ENCODE peak calls at places on chromosome 15, in nine cellular contexts. F, B, I, M, A, Q, R, K and H are unnamed samples.

GRCh38 chr15:75112278-75112847 is 89.0 kb downstream of the PPCDC start:
- DNase-seq in F (no peak), B (no peak), I (no peak), M (no peak), A (no peak), Q (no peak), R (no peak), K (no peak), H (no peak)

GRCh38 chr15:45795487-45796069 is 160.7 kb downstream of the SQOR start:
- DNase-seq in F (peak; percentile 65), B (no peak), I (peak; percentile 50), M (no peak), A (no peak), Q (no peak), R (no peak), K (no peak), H (no peak)

GRCh38 chr15:42490246-42490742 is 647 bp downstream of the ZNF106 start:
- DNase-seq in F (peak; percentile 31), B (no peak), I (no peak), M (no peak), A (no peak), Q (no peak), R (no peak), K (no peak), H (no peak)

GRCh38 chr15:65008989-65009388 is 19.3 kb upstream of the SPG21 start:
- DNase-seq in F (peak; percentile 21), B (no peak), I (no peak), M (no peak), A (no peak), Q (no peak), R (no peak), K (no peak), H (no peak)

GRCh38 chr15:101615414-101615985 is 36.7 kb downstream of the TM2D3 start:
- DNase-seq in F (no peak), B (no peak), I (no peak), M (no peak), A (no peak), Q (peak; percentile 45), R (no peak), K (no peak), H (no peak)

GRCh38 chr15:88630798-88631463 is 7.9 kb upstream of the ISG20 start:
- DNase-seq in F (no peak), B (no peak), I (no peak), M (no peak), A (no peak), Q (no peak), R (no peak), K (no peak), H (no peak)

GRCh38 chr15:45265506-45265905 is 13.5 kb downstream of the SLC28A2 start:
- DNase-seq in F (no peak), B (no peak), I (no peak), M (no peak), A (no peak), Q (no peak), R (no peak), K (no peak), H (no peak)

GRCh38 chr15:44102675-44103254 is 92.3 kb downstream of the FRMD5 start:
- DNase-seq in F (no peak), B (no peak), I (peak; percentile 82), M (no peak), A (no peak), Q (no peak), R (peak; percentile 13), K (peak; percentile 10), H (no peak)

GRCh38 chr15:85501574-85501973 is 121.2 kb downstream of the AKAP13 start:
- DNase-seq in F (no peak), B (no peak), I (no peak), M (no peak), A (no peak), Q (no peak), R (no peak), K (no peak), H (no peak)

GRCh38 chr15:25677719-25678497 is 185.2 kb downstream of the ATP10A start:
- DNase-seq in F (no peak), B (no peak), I (no peak), M (no peak), A (no peak), Q (no peak), R (no peak), K (no peak), H (no peak)

GRCh38 chr15:70556376-70556775 is 207.0 kb downstream of the UACA start:
- DNase-seq in F (no peak), B (no peak), I (peak; percentile 27), M (no peak), A (no peak), Q (no peak), R (no peak), K (no peak), H (no peak)

GRCh38 chr15:79644091-79644490 is 212.0 kb downstream of the MINAR1 start:
- DNase-seq in F (no peak), B (no peak), I (peak; percentile 58), M (no peak), A (no peak), Q (no peak), R (peak; percentile 27), K (no peak), H (no peak)

GRCh38 chr15:85769182-85769900 is 25.4 kb downstream of the KLHL25 start:
- DNase-seq in F (no peak), B (no peak), I (peak; percentile 45), M (no peak), A (no peak), Q (no peak), R (no peak), K (no peak), H (no peak)

GRCh38 chr15:67117356-67117755 is 52.0 kb downstream of the SMAD3 start:
- DNase-seq in F (no peak), B (no peak), I (no peak), M (no peak), A (no peak), Q (no peak), R (no peak), K (peak; percentile 60), H (no peak)

GRCh38 chr15:93278006-93278405 is 189.0 kb upstream of the RGMA start:
- DNase-seq in F (no peak), B (no peak), I (peak; percentile 31), M (no peak), A (no peak), Q (no peak), R (no peak), K (no peak), H (no peak)
- H3K9me3 ChIP-seq in F (no peaks in the 10 kb centered on the region), B (no peaks in the 10 kb centered on the region), I (no peaks in the 10 kb centered on the region), M (no peaks in the 10 kb centered on the region), A (no peaks in the 10 kb centered on the region), Q (peaks cover 7% of the 10 kb centered on the region), R (no peaks in the 10 kb centered on the region), K (peaks cover 9% of the 10 kb centered on the region), H (no peaks in the 10 kb centered on the region)

GRCh38 chr15:27183182-27183581 is 212.2 kb downstream of the GABRG3 start:
- DNase-seq in F (no peak), B (no peak), I (no peak), M (no peak), A (no peak), Q (no peak), R (no peak), K (no peak), H (no peak)
- H3K9me3 ChIP-seq in F (no peaks in the 10 kb centered on the region), B (no peaks in the 10 kb centered on the region), I (peaks cover 4% of the 10 kb centered on the region), M (no peaks in the 10 kb centered on the region), A (no peaks in the 10 kb centered on the region), Q (peaks cover 25% of the 10 kb centered on the region), R (peaks cover 20% of the 10 kb centered on the region), K (peaks cover 6% of the 10 kb centered on the region), H (no peaks in the 10 kb centered on the region)

GRCh38 chr15:50046868-50047267 is 72.2 kb downstream of the ATP8B4 start:
- DNase-seq in F (no peak), B (no peak), I (no peak), M (no peak), A (no peak), Q (no peak), R (no peak), K (no peak), H (no peak)
- H3K9me3 ChIP-seq in F (peaks cover 14% of the 10 kb centered on the region), B (peaks cover 3% of the 10 kb centered on the region), I (peaks cover 4% of the 10 kb centered on the region), M (no peaks in the 10 kb centered on the region), A (peaks cover 6% of the 10 kb centered on the region), Q (peaks cover 21% of the 10 kb centered on the region), R (peaks cover 11% of the 10 kb centered on the region), K (peaks cover 13% of the 10 kb centered on the region), H (no peaks in the 10 kb centered on the region)

GRCh38 chr15:40637221-40637745 is 43.2 kb downstream of the KNL1 start:
- DNase-seq in F (no peak), B (no peak), I (no peak), M (no peak), A (no peak), Q (no peak), R (no peak), K (no peak), H (no peak)

GRCh38 chr15:40639677-40640076 is 45.6 kb downstream of the KNL1 start:
- DNase-seq in F (no peak), B (no peak), I (no peak), M (no peak), A (no peak), Q (no peak), R (no peak), K (no peak), H (no peak)
- H3K9me3 ChIP-seq in F (no peaks in the 10 kb centered on the region), B (no peaks in the 10 kb centered on the region), I (no peaks in the 10 kb centered on the region), M (no peaks in the 10 kb centered on the region), A (no peaks in the 10 kb centered on the region), Q (no peaks in the 10 kb centered on the region), R (no peaks in the 10 kb centered on the region), K (no peaks in the 10 kb centered on the region), H (no peaks in the 10 kb centered on the region)

GRCh38 chr15:73985101-73985873 is 6.8 kb downstream of the STOML1 start:
- DNase-seq in F (no peak), B (no peak), I (no peak), M (no peak), A (no peak), Q (no peak), R (no peak), K (no peak), H (no peak)
- H3K9me3 ChIP-seq in F (no peaks in the 10 kb centered on the region), B (no peaks in the 10 kb centered on the region), I (no peaks in the 10 kb centered on the region), M (no peaks in the 10 kb centered on the region), A (no peaks in the 10 kb centered on the region), Q (no peaks in the 10 kb centered on the region), R (no peaks in the 10 kb centered on the region), K (no peaks in the 10 kb centered on the region), H (no peaks in the 10 kb centered on the region)

GRCh38 chr15:94395626-94396025 is 164.3 kb downstream of the MCTP2 start:
- DNase-seq in F (no peak), B (no peak), I (no peak), M (no peak), A (no peak), Q (no peak), R (no peak), K (no peak), H (no peak)
- H3K9me3 ChIP-seq in F (no peaks in the 10 kb centered on the region), B (no peaks in the 10 kb centered on the region), I (no peaks in the 10 kb centered on the region), M (no peaks in the 10 kb centered on the region), A (no peaks in the 10 kb centered on the region), Q (no peaks in the 10 kb centered on the region), R (no peaks in the 10 kb centered on the region), K (no peaks in the 10 kb centered on the region), H (no peaks in the 10 kb centered on the region)

DNA sequence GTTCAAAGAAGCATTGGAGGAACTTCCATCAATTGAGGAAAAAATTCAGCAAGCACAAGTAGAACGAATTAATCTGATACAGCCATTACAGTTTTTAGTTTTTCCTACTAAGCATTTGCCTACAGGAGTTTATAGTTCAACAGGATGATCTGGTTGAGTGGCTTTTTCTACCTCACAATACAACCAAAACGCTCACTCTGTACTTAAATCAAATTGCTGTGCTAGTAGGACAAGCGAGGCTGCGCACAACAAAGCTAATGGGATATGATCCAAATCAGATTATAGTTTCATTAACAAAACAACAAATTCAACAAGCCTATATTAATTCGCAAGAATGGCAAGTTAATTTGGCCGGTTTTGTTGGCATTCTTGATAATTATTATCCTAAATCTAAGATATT is 44.2 kb downstream of the ETFA start:
- DNase-seq in F (peak; percentile 5), B (no peak), I (no peak), M (no peak), A (no peak), Q (no peak), R (no peak), K (no peak), H (no peak)
- H3K9me3 ChIP-seq in F (peaks cover 57% of the 10 kb centered on the region), B (no peaks in the 10 kb centered on the region), I (peaks cover 6% of the 10 kb centered on the region), M (peaks cover 3% of the 10 kb centered on the region), A (peaks cover 39% of the 10 kb centered on the region), Q (peaks cover 34% of the 10 kb centered on the region), R (no peaks in the 10 kb centered on the region), K (peaks cover 53% of the 10 kb centered on the region), H (peaks cover 3% of the 10 kb centered on the region)